ENCODE peak calls at places on chromosomes 3 and 15, in seven cellular contexts. B is IMR-90, S is mesendoderm, K is mesenchymal stem cell, E is trophoblast cell, Z is H9, X is H1. L is an unnamed sample.

GRCh38 chr3:146680602-146681001 is 75.5 kb upstream of the PLSCR5 start:
- DNase-seq in X (no peak), Z (no peak), E (no peak), S (peak; percentile 11), B (no peak), K (no peak), L (no peak)

GRCh38 chr3:120780977-120781376 is 38.4 kb downstream of the GTF2E1 start:
- DNase-seq in S (no peak), B (peak; percentile 93), E (peak; percentile 6), X (no peak), K (peak; percentile 85), Z (no peak), L (no peak)

GRCh38 chr3:148727242-148727641 is 29.5 kb downstream of the AGTR1 start:
- DNase-seq in K (peak; percentile 26), S (peak; percentile 76), B (no peak), Z (peak; percentile 68), E (peak; percentile 10), X (peak; percentile 53), L (peak; percentile 31)

GRCh38 chr3:57953541-57953940 is 54.7 kb upstream of the FLNB start:
- DNase-seq in S (no peak), Z (no peak), E (no peak), X (no peak), B (no peak), K (no peak), L (no peak)

GRCh38 chr15:31216210-31216911 is 110.3 kb upstream of the KLF13 start:
- DNase-seq in E (no peak), Z (peak; percentile 83), B (no peak), S (peak; percentile 64), K (peak; percentile 55), X (peak; percentile 67), L (peak; percentile 17)

GRCh38 chr15:45435124-45435903 is 57.0 kb upstream of the GATM start:
- DNase-seq in X (no peak), K (no peak), S (no peak), B (no peak), Z (no peak), E (no peak), L (no peak)

GRCh38 chr3:140910860-140911259 is 30.8 kb upstream of the SLC25A36 start:
- DNase-seq in K (peak; percentile 18), S (peak; percentile 90), X (peak; percentile 66), E (no peak), Z (peak; percentile 53), B (peak; percentile 7), L (peak; percentile 43)

GRCh38 chr15:48794697-48795134 is 16.2 kb downstream of the CEP152 start:
- DNase-seq in B (peak; percentile 17), K (no peak), Z (no peak), X (no peak), S (no peak), E (peak; percentile 2), L (no peak)

GRCh38 chr3:128236667-128237066 is 83.4 kb downstream of the EEFSEC start:
- DNase-seq in Z (no peak), K (no peak), E (no peak), S (no peak), X (peak; percentile 22), B (no peak), L (no peak)

GRCh38 chr3:139928708-139929505 is 6.1 kb upstream of the CLSTN2 start:
- DNase-seq in K (no peak), E (no peak), S (no peak), B (no peak), X (no peak), Z (no peak), L (no peak)

GRCh38 chr3:150613034-150613433 is 9.9 kb downstream of the SELENOT start:
- DNase-seq in B (no peak), S (no peak), K (no peak), Z (no peak), E (no peak), X (no peak), L (no peak)

GRCh38 chr3:112084980-112085697 is 1.1 kb upstream of the C3orf52 start:
- DNase-seq in K (no peak), E (no peak), B (no peak), X (no peak), S (peak; percentile 75), Z (no peak), L (no peak)

GRCh38 chr15:62306851-62307504 is 141.9 kb upstream of the C2CD4B start:
- DNase-seq in S (peak; percentile 95), Z (peak; percentile 83), X (no peak), B (peak; percentile 67), K (peak; percentile 79), E (peak; percentile 68), L (peak; percentile 65)

GRCh38 chr3:183548262-183548769 is 7.2 kb downstream of the KLHL6 start:
- DNase-seq in Z (peak; percentile 79), E (peak; percentile 91), S (peak; percentile 98), X (no peak), B (peak; percentile 72), K (peak; percentile 74), L (peak; percentile 66)

GRCh38 chr15:59590027-59590426 is 21.6 kb upstream of the GCNT3 start:
- DNase-seq in S (no peak), E (no peak), K (no peak), X (no peak), Z (no peak), B (no peak), L (no peak)

GRCh38 chr3:113981803-113982202 is 34.0 kb downstream of the ZDHHC23 start:
- DNase-seq in Z (no peak), K (no peak), B (no peak), S (no peak), E (no peak), X (no peak), L (no peak)
- H2AK5ac ChIP-seq in Z (no peak overlapping the region), K (no peak overlapping the region), B (no peak overlapping the region), S (no peak overlapping the region), E (no peak overlapping the region), X (no peak overlapping the region), L (no peak overlapping the region)

GRCh38 chr3:10873415-10873814 is 57.4 kb downstream of the SLC6A11 start:
- DNase-seq in Z (no peak), K (no peak), E (no peak), S (no peak), B (no peak), X (no peak), L (no peak)
- H2AK5ac ChIP-seq in Z (no peak overlapping the region), K (no peak overlapping the region), E (no peak overlapping the region), S (no peak overlapping the region), B (no peak overlapping the region), X (no peak overlapping the region), L (no peak overlapping the region)

GRCh38 chr15:82063055-82063454 is 17.2 kb upstream of the MEX3B start:
- DNase-seq in S (peak; percentile 34), X (no peak), K (no peak), B (no peak), E (no peak), Z (peak; percentile 47), L (no peak)

GRCh38 chr15:82062479-82062878 is 16.7 kb upstream of the MEX3B start:
- DNase-seq in Z (no peak), K (no peak), E (no peak), S (no peak), B (no peak), X (no peak), L (no peak)

GRCh38 chr15:82058517-82059204 is 12.8 kb upstream of the MEX3B start:
- DNase-seq in X (no peak), B (no peak), S (no peak), Z (no peak), E (no peak), K (no peak), L (no peak)

GRCh38 chr15:82058026-82058425 is 12.2 kb upstream of the MEX3B start:
- DNase-seq in B (no peak), E (no peak), K (no peak), X (no peak), S (no peak), Z (no peak), L (no peak)

DNA sequence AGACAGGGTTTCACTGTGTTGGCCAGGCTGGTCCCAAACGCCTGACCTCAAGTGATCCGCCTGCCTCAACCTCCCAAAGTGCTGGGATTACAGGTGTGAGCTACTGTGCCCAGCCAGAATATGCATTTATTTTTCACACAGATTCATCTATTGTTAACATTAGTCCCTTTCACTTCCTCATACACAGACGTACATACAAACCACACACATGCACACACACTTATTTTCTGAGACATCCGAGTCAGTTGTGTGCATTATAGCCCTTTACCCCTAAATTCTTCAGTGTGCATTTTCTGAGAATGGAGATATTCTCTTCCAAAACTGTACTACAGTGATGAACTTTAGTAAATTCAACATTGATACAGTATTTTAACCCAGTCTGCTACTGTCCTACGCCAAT is 15.0 kb upstream of the MEX3B start:
- DNase-seq in S (no peak), B (no peak), K (no peak), E (no peak), X (no peak), Z (no peak), L (no peak)
- H2AK5ac ChIP-seq in S (no peak overlapping the region), B (no peak overlapping the region), K (no peak overlapping the region), E (no peak overlapping the region), X (no peak overlapping the region), Z (no peak overlapping the region), L (no peak overlapping the region)

GRCh38 chr3:105731686-105732085 is 137.1 kb downstream of the CBLB start:
- DNase-seq in K (no peak), X (no peak), E (no peak), Z (no peak), B (peak; percentile 19), S (no peak), L (no peak)

GRCh38 chr3:105730973-105731372 is 137.8 kb downstream of the CBLB start:
- DNase-seq in K (no peak), B (no peak), S (no peak), X (no peak), E (no peak), Z (no peak), L (no peak)

GRCh38 chr3:105728913-105729312 is 139.9 kb downstream of the CBLB start:
- DNase-seq in Z (no peak), X (no peak), S (no peak), K (no peak), B (no peak), E (no peak), L (no peak)

DNA sequence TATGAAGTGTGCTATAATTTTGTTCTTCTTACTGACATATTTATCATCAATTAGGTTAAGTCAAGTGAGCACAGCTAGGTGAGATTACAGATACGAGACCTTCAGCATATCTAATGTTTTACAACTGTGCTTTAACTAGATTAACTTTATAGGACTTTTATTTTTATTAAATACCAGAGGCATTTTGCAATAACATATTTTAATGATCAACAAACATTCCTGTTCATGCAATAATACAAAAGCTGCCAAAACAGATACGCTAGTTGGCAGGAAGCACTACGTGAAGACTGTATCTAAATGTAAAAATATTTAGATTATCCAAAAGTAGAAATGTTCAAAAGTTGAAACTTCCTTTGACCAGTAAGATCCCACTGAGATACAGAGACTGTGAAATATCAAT is 139.2 kb downstream of the CBLB start:
- DNase-seq in K (no peak), E (no peak), S (no peak), Z (no peak), B (peak; percentile 40), X (no peak), L (no peak)
- H2AK5ac ChIP-seq in K (no peak overlapping the region), E (no peak overlapping the region), S (no peak overlapping the region), Z (no peak overlapping the region), B (no peak overlapping the region), X (no peak overlapping the region), L (no peak overlapping the region)

DNA sequence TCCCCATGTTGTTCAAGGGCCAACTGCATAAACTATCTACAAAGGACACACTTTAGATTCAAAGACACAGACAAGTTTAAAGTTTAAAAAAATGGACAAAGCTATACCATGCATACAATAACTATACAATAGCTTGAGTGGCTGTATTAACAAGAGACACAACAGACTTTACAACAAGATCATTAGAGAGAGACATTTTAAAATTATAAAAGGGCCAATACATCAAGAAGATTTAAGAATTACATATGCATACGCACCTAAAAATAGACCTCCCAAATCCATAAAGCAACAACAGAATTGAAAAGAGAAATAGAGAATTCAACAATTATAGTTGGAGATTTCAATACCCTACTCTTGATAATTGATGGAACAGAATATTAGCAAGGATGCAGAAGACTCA is 79.4 kb downstream of the XXYLT1 start:
- DNase-seq in X (no peak), K (no peak), B (no peak), S (no peak), E (no peak), Z (no peak), L (no peak)
- H2AK5ac ChIP-seq in X (no peak overlapping the region), K (no peak overlapping the region), B (no peak overlapping the region), S (no peak overlapping the region), E (no peak overlapping the region), Z (no peak overlapping the region), L (no peak overlapping the region)

L was measured in neuronal stem cell.